ENCODE peak calls at places on chromosomes 2 and 18, in eight cellular contexts. F is stimulated activated CD8-positive, alpha-beta memory T cell treated with anti-CD3 and anti-CD28 coated beads, Interleukin-15, amount 100 ng/mL, for 1 hour; Z is ELF-1; Q is iris pigment epithelial cell; P is CD4-positive, alpha-beta T cell; E is activated CD4-positive, alpha-beta T cell treated with anti-CD3 and anti-CD28 coated beads, Interleukin-2, amount 50 U/mL, for 48 hours; X is SHP77; W is DND-41. T is an unnamed sample.

GRCh38 chr2:15569658-15570615 is 8.8 kb upstream of the NBAS start:
- DNase-seq in F (no peak), Z (no peak), Q (no peak), P (no peak), E (no peak), X (no peak), W (no peak), T (no peak)

GRCh38 chr2:162058973-162059668 is 14.9 kb downstream of the DPP4 start:
- DNase-seq in F (no peak), Z (no peak), Q (peak), P (no peak), E (no peak), X (no peak), W (no peak), T (no peak)

GRCh38 chr18:32271649-32272324 is 81.9 kb downstream of the MEP1B start:
- DNase-seq in F (no peak), Z (peak), Q (peak), P (no peak), E (peak), X (peak), W (peak), T (peak)

GRCh38 chr18:36756262-36756661 is 72.5 kb downstream of the TPGS2 start:
- DNase-seq in F (no peak), Z (no peak), Q (no peak), P (no peak), E (no peak), X (no peak), W (no peak), T (no peak)

GRCh38 chr2:27308359-27308875 is at the start of gene UCN:
- DNase-seq in F (no peak), Z (peak), Q (peak), P (no peak), E (no peak), X (no peak), W (peak), T (no peak)

GRCh38 chr2:137910641-137911040 is 53.6 kb upstream of the HNMT start:
- DNase-seq in F (no peak), Z (no peak), Q (peak), P (no peak), E (no peak), X (no peak), W (no peak), T (no peak)

GRCh38 chr2:56580242-56580641 is 396.5 kb downstream of the CCDC85A start:
- DNase-seq in F (no peak), Z (no peak), Q (peak), P (no peak), E (no peak), X (no peak), W (no peak), T (no peak)

GRCh38 chr2:9288233-9288632 is 81.6 kb downstream of the ASAP2 start:
- DNase-seq in F (no peak), Z (no peak), Q (peak), P (no peak), E (no peak), X (no peak), W (no peak), T (no peak)

GRCh38 chr2:11073791-11074190 is 81.5 kb upstream of the SLC66A3 start:
- DNase-seq in F (no peak), Z (no peak), Q (peak), P (no peak), E (no peak), X (no peak), W (no peak), T (no peak)

GRCh38 chr2:59530258-59530657 is 1023.2 kb downstream of the BCL11A start:
- DNase-seq in F (no peak), Z (no peak), Q (no peak), P (no peak), E (no peak), X (no peak), W (no peak), T (no peak)

GRCh38 chr18:44968336-44968735 is 287.6 kb downstream of the SETBP1 start:
- DNase-seq in F (no peak), Z (no peak), Q (no peak), P (no peak), E (no peak), X (no peak), W (no peak), T (no peak)

GRCh38 chr2:199410130-199410529 is 47.6 kb downstream of the SATB2 start:
- DNase-seq in F (no peak), Z (no peak), Q (peak), P (no peak), E (no peak), X (no peak), W (no peak), T (no peak)

GRCh38 chr18:13537022-13537780 is 189.2 kb downstream of the FAM210A start:
- DNase-seq in F (no peak), Z (no peak), Q (no peak), P (no peak), E (no peak), X (no peak), W (no peak), T (no peak)

GRCh38 chr2:239467281-239467955 is 66.6 kb upstream of the HDAC4 start:
- DNase-seq in F (no peak), Z (no peak), Q (no peak), P (no peak), E (no peak), X (no peak), W (no peak), T (no peak)

GRCh38 chr2:174878537-174879147 is 114.4 kb upstream of the CHRNA1 start:
- DNase-seq in F (no peak), Z (no peak), Q (peak), P (no peak), E (no peak), X (no peak), W (no peak), T (no peak)

GRCh38 chr2:134648547-134648946 is 70.3 kb downstream of the TMEM163 start:
- DNase-seq in F (no peak), Z (no peak), Q (no peak), P (no peak), E (no peak), X (no peak), W (no peak), T (no peak)

GRCh38 chr2:96197541-96198255 is 10.9 kb downstream of the STARD7 start:
- DNase-seq in F (no peak), Z (no peak), Q (peak), P (no peak), E (no peak), X (no peak), W (no peak), T (no peak)

GRCh38 chr18:3806656-3807055 is 356.7 kb downstream of the TGIF1 start:
- DNase-seq in F (no peak), Z (peak), Q (no peak), P (no peak), E (no peak), X (no peak), W (no peak), T (no peak)

T was measured in Jurkat, Clone E6-1.